ENCODE peak calls at places on chromosomes 11 and 22, in eight cellular contexts. I is HFF-Myc, V is hippocampal formation, H is lung microvascular endothelial cell, G is iPS-NIHi11, S is WTC11, U is EL, F is memory B cell. R is an unnamed sample.

GRCh38 chr22:31944700-31945477 is 554 bp downstream of the YWHAH start:
- DNase-seq in I (no peak), V (no peak), H (peak; percentile 40), G (peak; percentile 72), S (peak; percentile 48), U (peak; percentile 22), F (no peak), R (no peak)

GRCh38 chr22:24398409-24398808 is 29.0 kb upstream of the ADORA2A start:
- DNase-seq in I (no peak), V (no peak), H (no peak), G (no peak), S (no peak), U (no peak), F (no peak), R (no peak)

GRCh38 chr22:26547426-26547825 is 35.2 kb upstream of the TFIP11 start:
- DNase-seq in I (no peak), V (no peak), H (peak; percentile 23), G (no peak), S (no peak), U (peak; percentile 13), F (no peak), R (no peak)

GRCh38 chr11:85590848-85591483 is 36.2 kb downstream of the DLG2 start:
- DNase-seq in I (peak; percentile 4), V (no peak), H (peak; percentile 4), G (peak; percentile 10), S (no peak), U (peak; percentile 45), F (no peak), R (peak; percentile 35)

GRCh38 chr11:134050541-134051383 is 18.1 kb upstream of the JAM3 start:
- DNase-seq in I (no peak), V (peak; percentile 74), H (peak; percentile 69), G (peak; percentile 83), S (peak; percentile 69), U (peak; percentile 67), F (peak; percentile 78), R (peak; percentile 77)

GRCh38 chr11:2103666-2104523 is 35.3 kb downstream of the IGF2 start:
- DNase-seq in I (no peak), V (no peak), H (no peak), G (no peak), S (no peak), U (no peak), F (no peak), R (no peak)

GRCh38 chr11:35515224-35515623 is 10.2 kb downstream of the PAMR1 start:
- DNase-seq in I (no peak), V (no peak), H (no peak), G (no peak), S (no peak), U (peak; percentile 87), F (no peak), R (no peak)

GRCh38 chr22:17772963-17773605 is 1.2 kb downstream of the BID start:
- DNase-seq in I (no peak), V (no peak), H (no peak), G (no peak), S (no peak), U (peak; percentile 74), F (no peak), R (no peak)

GRCh38 chr11:8720868-8721739 is 38.5 kb downstream of the RPL27A start:
- DNase-seq in I (no peak), V (no peak), H (no peak), G (peak; percentile 53), S (no peak), U (no peak), F (no peak), R (no peak)

GRCh38 chr11:119421351-119421750 is 1.6 kb downstream of the THY1 start:
- DNase-seq in I (no peak), V (no peak), H (no peak), G (no peak), S (no peak), U (peak; percentile 47), F (no peak), R (no peak)

GRCh38 chr22:31250740-31251330 is 38.7 kb downstream of the LIMK2 start:
- DNase-seq in I (no peak), V (no peak), H (no peak), G (no peak), S (no peak), U (no peak), F (no peak), R (no peak)

GRCh38 chr11:100630898-100631297 is 56.2 kb upstream of the ARHGAP42 start:
- DNase-seq in I (no peak), V (no peak), H (peak; percentile 60), G (no peak), S (no peak), U (no peak), F (no peak), R (no peak)

GRCh38 chr11:100512475-100512874 is 174.6 kb upstream of the ARHGAP42 start:
- DNase-seq in I (no peak), V (no peak), H (no peak), G (no peak), S (no peak), U (no peak), F (no peak), R (no peak)

GRCh38 chr11:71309611-71310010 is 57.2 kb upstream of the SHANK2 start:
- DNase-seq in I (no peak), V (no peak), H (no peak), G (no peak), S (no peak), U (no peak), F (no peak), R (no peak)

GRCh38 chr11:85756401-85757200 is 54.3 kb downstream of the SYTL2 start:
- DNase-seq in I (no peak), V (no peak), H (no peak), G (no peak), S (no peak), U (no peak), F (no peak), R (no peak)

GRCh38 chr11:11978792-11979486 is 29.5 kb downstream of the DKK3 start:
- DNase-seq in I (no peak), V (no peak), H (peak; percentile 95), G (no peak), S (no peak), U (peak; percentile 82), F (no peak), R (no peak)

GRCh38 chr22:35570686-35571194 is 30.1 kb downstream of the RASD2 start:
- DNase-seq in I (no peak), V (no peak), H (no peak), G (no peak), S (no peak), U (no peak), F (no peak), R (no peak)

GRCh38 chr11:110565344-110565684 is 135.6 kb downstream of the FDX1 start:
- DNase-seq in I (no peak), V (no peak), H (no peak), G (no peak), S (no peak), U (peak; percentile 14), F (no peak), R (no peak)

GRCh38 chr11:96279421-96280290 is 63.3 kb downstream of the MAML2 start:
- DNase-seq in I (no peak), V (no peak), H (no peak), G (no peak), S (no peak), U (peak; percentile 57), F (no peak), R (peak; percentile 25)

GRCh38 chr11:62889484-62890437 is 9.1 kb downstream of the SLC3A2 start:
- DNase-seq in I (no peak), V (no peak), H (peak; percentile 73), G (no peak), S (no peak), U (peak; percentile 76), F (no peak), R (no peak)

GRCh38 chr11:80841716-80842115 is 1400.9 kb upstream of the TENM4 start:
- DNase-seq in I (no peak), V (no peak), H (no peak), G (no peak), S (no peak), U (no peak), F (no peak), R (no peak)

GRCh38 chr11:24697722-24698121 is 200.9 kb downstream of the LUZP2 start:
- DNase-seq in I (no peak), V (no peak), H (peak; percentile 29), G (no peak), S (no peak), U (peak; percentile 53), F (no peak), R (no peak)

GRCh38 chr11:123145661-123146060 is 49.4 kb downstream of the CLMP start:
- DNase-seq in I (no peak), V (no peak), H (no peak), G (no peak), S (no peak), U (no peak), F (no peak), R (no peak)

GRCh38 chr11:126257764-126258163 is 10.9 kb downstream of the SRPRA start:
- DNase-seq in I (no peak), V (no peak), H (peak; percentile 14), G (no peak), S (no peak), U (peak; percentile 75), F (no peak), R (no peak)

GRCh38 chr22:23214398-23214797 is 34.1 kb downstream of the BCR start:
- DNase-seq in I (no peak), V (no peak), H (no peak), G (no peak), S (no peak), U (no peak), F (no peak), R (no peak)

GRCh38 chr11:35962373-35963138 is 18.7 kb downstream of the LDLRAD3 start:
- DNase-seq in I (no peak), V (no peak), H (no peak), G (no peak), S (no peak), U (no peak), F (no peak), R (no peak)

GRCh38 chr11:27309064-27309463 is 54.0 kb downstream of the CCDC34 start:
- DNase-seq in I (no peak), V (no peak), H (no peak), G (no peak), S (no peak), U (no peak), F (no peak), R (no peak)

GRCh38 chr22:23163665-23164064 is 16.6 kb upstream of the BCR start:
- DNase-seq in I (no peak), V (peak; percentile 69), H (no peak), G (no peak), S (no peak), U (no peak), F (no peak), R (no peak)

GRCh38 chr22:26848244-26848920 is 191.0 kb downstream of the MIAT start:
- DNase-seq in I (no peak), V (no peak), H (no peak), G (no peak), S (no peak), U (peak; percentile 19), F (no peak), R (no peak)

GRCh38 chr22:23242473-23243001 is 62.2 kb downstream of the BCR start:
- DNase-seq in I (no peak), V (no peak), H (peak; percentile 47), G (peak; percentile 86), S (peak; percentile 85), U (peak; percentile 25), F (no peak), R (no peak)

GRCh38 chr11:110076388-110076965 is 16.7 kb upstream of the ZC3H12C start:
- DNase-seq in I (no peak), V (no peak), H (no peak), G (no peak), S (no peak), U (peak; percentile 74), F (no peak), R (no peak)

GRCh38 chr11:9861860-9862725 is 198.2 kb downstream of the SWAP70 start:
- DNase-seq in I (peak; percentile 73), V (peak; percentile 14), H (peak; percentile 66), G (peak; percentile 68), S (peak; percentile 60), U (peak; percentile 79), F (peak; percentile 18), R (peak; percentile 42)